ENCODE peak calls at places on chromosome 14, in nine cellular contexts. P is NCI-H1105 treated with DMSO at 0.1 percent for 48 hours; M is HT-29; U is Panc1; Q is AG04449; X is nucleus accumbens; Z is T-cell; I is Caki2; C is activated T-cell treated with anti-CD3 and anti-CD28 coated beads, Interleukin-2, amount 50 U/mL, for 24 hours. S is an unnamed sample.

GRCh38 chr14:91872517-91873470 is 5.5 kb upstream of the TC2N start:
- DNase-seq in P (no peak), M (peak; percentile 86), U (no peak), Q (no peak), X (no peak), Z (peak; percentile 74), I (no peak), C (no peak), S (no peak)

GRCh38 chr14:105332352-105332874 is 17.9 kb downstream of the PACS2 start:
- DNase-seq in P (no peak), M (no peak), U (no peak), Q (no peak), X (no peak), Z (no peak), I (no peak), C (no peak), S (no peak)

GRCh38 chr14:91728616-91729183 is 3.2 kb downstream of the CATSPERB start:
- DNase-seq in P (no peak), M (no peak), U (no peak), Q (no peak), X (no peak), Z (no peak), I (no peak), C (no peak), S (no peak)

GRCh38 chr14:101134851-101135486 is 231.4 kb upstream of the RTL1 start:
- DNase-seq in P (no peak), M (no peak), U (no peak), Q (no peak), X (no peak), Z (no peak), I (no peak), C (no peak), S (no peak)

GRCh38 chr14:81062380-81062779 is 107.0 kb downstream of the TSHR start:
- DNase-seq in P (no peak), M (no peak), U (no peak), Q (no peak), X (no peak), Z (no peak), I (no peak), C (no peak), S (no peak)

GRCh38 chr14:65002586-65003210 is 16.0 kb downstream of the FNTB start:
- DNase-seq in P (no peak), M (no peak), U (no peak), Q (no peak), X (no peak), Z (no peak), I (no peak), C (no peak), S (no peak)

GRCh38 chr14:61565836-61566536 is 129.3 kb upstream of the HIF1A start:
- DNase-seq in P (no peak), M (no peak), U (no peak), Q (peak; percentile 87), X (no peak), Z (no peak), I (no peak), C (no peak), S (no peak)

GRCh38 chr14:49641697-49642129 is 6.7 kb upstream of the DNAAF2 start:
- DNase-seq in P (no peak), M (peak; percentile 43), U (no peak), Q (no peak), X (no peak), Z (no peak), I (peak; percentile 63), C (no peak), S (peak; percentile 19)

GRCh38 chr14:52494444-52494843 is 57.9 kb downstream of the TXNDC16 start:
- DNase-seq in P (peak; percentile 26), M (no peak), U (no peak), Q (no peak), X (no peak), Z (no peak), I (no peak), C (no peak), S (no peak)

GRCh38 chr14:40164083-40164482 is 731.9 kb upstream of the FBXO33 start:
- DNase-seq in P (no peak), M (no peak), U (no peak), Q (no peak), X (no peak), Z (no peak), I (no peak), C (no peak), S (no peak)

GRCh38 chr14:86933460-86933859 is 1059.5 kb downstream of the GALC start:
- DNase-seq in P (no peak), M (no peak), U (no peak), Q (no peak), X (no peak), Z (no peak), I (no peak), C (no peak), S (peak; percentile 40)

GRCh38 chr14:75497191-75497590 is 25.1 kb upstream of the BATF start:
- DNase-seq in P (no peak), M (no peak), U (no peak), Q (no peak), X (no peak), Z (no peak), I (no peak), C (no peak), S (no peak)

GRCh38 chr14:99879401-99880295 is 86.4 kb downstream of the EML1 start:
- DNase-seq in P (no peak), M (no peak), U (no peak), Q (peak; percentile 61), X (no peak), Z (no peak), I (no peak), C (no peak), S (no peak)

GRCh38 chr14:68786491-68787234 is 6.2 kb downstream of the ZFP36L1 start:
- DNase-seq in P (no peak), M (no peak), U (no peak), Q (no peak), X (no peak), Z (no peak), I (peak; percentile 90), C (no peak), S (no peak)

GRCh38 chr14:90818715-90819114 is 2.5 kb upstream of the TTC7B start:
- DNase-seq in P (no peak), M (no peak), U (no peak), Q (no peak), X (no peak), Z (no peak), I (no peak), C (no peak), S (no peak)

GRCh38 chr14:87524011-87524410 is 469.0 kb downstream of the GALC start:
- DNase-seq in P (no peak), M (no peak), U (no peak), Q (no peak), X (no peak), Z (no peak), I (no peak), C (no peak), S (no peak)

GRCh38 chr14:100415226-100415625 is 92.1 kb downstream of the SLC25A47 start:
- DNase-seq in P (no peak), M (no peak), U (no peak), Q (no peak), X (no peak), Z (no peak), I (no peak), C (no peak), S (no peak)

GRCh38 chr14:32073537-32074189 is 3.4 kb upstream of the ARHGAP5 start:
- DNase-seq in P (peak; percentile 83), M (peak; percentile 88), U (peak; percentile 64), Q (no peak), X (no peak), Z (peak; percentile 46), I (peak; percentile 64), C (no peak), S (peak; percentile 84)

GRCh38 chr14:22882529-22883190 is 362 bp upstream of the REM2 start:
- DNase-seq in P (peak; percentile 79), M (peak; percentile 35), U (no peak), Q (no peak), X (peak; percentile 54), Z (no peak), I (peak; percentile 42), C (peak; percentile 49), S (peak; percentile 92)

GRCh38 chr14:74135386-74135785 is 50.6 kb downstream of the LIN52 start:
- DNase-seq in P (no peak), M (no peak), U (no peak), Q (peak; percentile 14), X (no peak), Z (no peak), I (no peak), C (no peak), S (no peak)

GRCh38 chr14:93984987-93985410 is 8.6 kb upstream of the ASB2 start:
- DNase-seq in P (no peak), M (peak; percentile 54), U (no peak), Q (peak; percentile 92), X (no peak), Z (no peak), I (peak; percentile 56), C (no peak), S (no peak)

GRCh38 chr14:88478931-88479330 is 75.9 kb downstream of the PTPN21 start:
- DNase-seq in P (no peak), M (no peak), U (no peak), Q (no peak), X (no peak), Z (no peak), I (no peak), C (no peak), S (no peak)

GRCh38 chr14:94098359-94098758 is 12.2 kb upstream of the IFI27 start:
- DNase-seq in P (no peak), M (no peak), U (no peak), Q (no peak), X (no peak), Z (no peak), I (no peak), C (no peak), S (no peak)

S was measured in NCI-H2171 treated with DMSO at 0.1 percent for 48 hours.